ENCODE peak calls at places on chromosomes 16 and 17, in five cellular contexts. T, K, Z, G and U are unnamed samples.

GRCh38 chr16:11181889-11182279 is 74.1 kb downstream of the SOCS1 start:
- DNase-seq in G (no peak), Z (peak), K (peak), T (peak), U (no peak)

GRCh38 chr17:80837711-80838110 is 153.9 kb upstream of the CHMP6 start:
- DNase-seq in Z (no peak), T (no peak), K (no peak), G (no peak), U (no peak)

GRCh38 chr17:8384801-8385335 is 1.9 kb upstream of the RPL26 start:
- DNase-seq in T (no peak), G (peak), K (peak), Z (no peak), U (peak)

GRCh38 chr16:86100205-86101134 is 201.5 kb downstream of the IRF8 start:
- DNase-seq in T (no peak), G (no peak), K (no peak), Z (no peak), U (no peak)

GRCh38 chr17:10398352-10398751 is 23.4 kb downstream of the MYH8 start:
- DNase-seq in K (no peak), T (no peak), G (no peak), Z (peak), U (no peak)

GRCh38 chr16:54050281-54051210 is 236.0 kb downstream of the IRX3 start:
- DNase-seq in G (no peak), K (no peak), Z (no peak), T (no peak), U (no peak)

GRCh38 chr17:75250009-75250471 is 11.4 kb downstream of the GGA3 start:
- DNase-seq in Z (no peak), T (no peak), G (peak), K (peak), U (no peak)

GRCh38 chr17:7875804-7876203 is 12.8 kb upstream of the CHD3 start:
- DNase-seq in T (no peak), K (no peak), Z (no peak), G (no peak), U (no peak)

GRCh38 chr17:38906429-38907172 is 18.8 kb upstream of the LASP1NB start:
- DNase-seq in Z (no peak), G (peak), K (peak), T (no peak), U (no peak)

GRCh38 chr17:16040710-16041251 is 41.2 kb downstream of the TTC19 start:
- DNase-seq in Z (peak), T (no peak), K (peak), G (peak), U (peak)

GRCh38 chr16:20740007-20740883 is 1.4 kb downstream of the THUMPD1 start:
- DNase-seq in G (peak), Z (no peak), K (peak), T (no peak), U (no peak)

GRCh38 chr16:69393898-69394849 is 8.4 kb upstream of the TERF2 start:
- DNase-seq in Z (no peak), K (no peak), G (no peak), T (no peak), U (no peak)

GRCh38 chr17:71360301-71360700 is 760.5 kb upstream of the SOX9 start:
- DNase-seq in T (no peak), Z (no peak), G (no peak), K (peak), U (no peak)

GRCh38 chr17:41982026-41982989 is 15.7 kb downstream of the CNP start:
- DNase-seq in Z (no peak), T (no peak), G (peak), K (peak), U (no peak)

GRCh38 chr16:87560428-87561199 is 41.7 kb upstream of the JPH3 start:
- DNase-seq in G (peak), K (peak), Z (peak), T (peak), U (no peak)

GRCh38 chr17:57284984-57285646 is 28.8 kb downstream of the MSI2 start:
- DNase-seq in G (no peak), Z (peak), K (no peak), T (no peak), U (no peak)

GRCh38 chr17:40605301-40605700 is 40.0 kb upstream of the CCR7 start:
- DNase-seq in G (no peak), T (no peak), Z (no peak), K (no peak), U (no peak)

GRCh38 chr16:75341934-75342811 is 90.7 kb upstream of the BCAR1 start:
- DNase-seq in K (peak), T (no peak), Z (no peak), G (peak), U (peak)

GRCh38 chr17:44112284-44113280 is 10.9 kb downstream of the HDAC5 start:
- DNase-seq in Z (peak), T (no peak), K (no peak), G (no peak), U (no peak)

GRCh38 chr16:89863741-89864391 is 9.5 kb upstream of the TCF25 start:
- DNase-seq in Z (peak), T (no peak), K (peak), G (peak), U (no peak)

GRCh38 chr16:50263060-50263909 is 3.1 kb upstream of the ADCY7 start:
- DNase-seq in G (no peak), K (no peak), T (no peak), Z (no peak), U (no peak)

GRCh38 chr17:1953866-1954265 is 71.3 kb downstream of the RTN4RL1 start:
- DNase-seq in T (no peak), K (peak), G (no peak), Z (no peak), U (no peak)

GRCh38 chr16:29991571-29991904 is 3.9 kb downstream of the HIRIP3 start:
- DNase-seq in Z (no peak), G (no peak), T (no peak), K (no peak), U (no peak)

GRCh38 chr16:50025544-50025931 is 513 bp downstream of the CNEP1R1 start:
- DNase-seq in K (no peak), G (peak), T (peak), Z (peak), U (no peak)

GRCh38 chr17:19513897-19514488 is 19.7 kb upstream of the SLC47A1 start:
- DNase-seq in Z (peak), G (peak), K (peak), T (peak), U (no peak)

GRCh38 chr16:83329466-83329865 is 478.3 kb upstream of the HSBP1 start:
- DNase-seq in T (no peak), K (no peak), G (peak), Z (no peak), U (no peak)

GRCh38 chr16:83328936-83329335 is 478.8 kb upstream of the HSBP1 start:
- DNase-seq in K (no peak), Z (no peak), T (no peak), G (peak), U (no peak)

GRCh38 chr16:83335076-83335475 is 472.7 kb upstream of the HSBP1 start:
- DNase-seq in T (no peak), K (no peak), Z (no peak), G (no peak), U (no peak)

DNA sequence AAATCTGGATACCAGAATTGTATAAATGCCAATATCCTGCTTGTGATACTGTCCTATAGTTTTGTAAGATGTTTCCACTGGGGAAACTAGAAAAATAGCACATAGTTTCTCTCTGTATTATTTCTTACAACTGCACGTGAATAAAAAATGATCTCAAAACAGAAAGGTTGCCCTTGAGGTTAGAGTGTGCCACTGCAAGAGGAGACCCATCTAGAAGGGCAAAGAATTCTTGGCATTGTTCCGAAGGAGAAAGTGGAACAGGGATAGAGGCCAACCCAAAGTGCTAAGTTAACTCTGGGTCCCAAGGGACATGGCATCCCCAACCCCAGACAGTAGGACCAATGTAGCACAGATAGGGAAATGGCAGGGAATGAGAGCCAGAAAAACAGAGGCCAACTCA is 477.5 kb upstream of the HSBP1 start:
- DNase-seq in K (no peak), Z (no peak), T (no peak), G (no peak), U (no peak)
- TF ChIP-seq CTCF in K (no peak), Z (no peak), T (no peak), G (no peak), U (no peak)

GRCh38 chr16:22262460-22262859 is 34.7 kb upstream of the POLR3E start:
- DNase-seq in G (peak), Z (no peak), T (no peak), K (peak), U (no peak)

GRCh38 chr16:22255335-22255734 is 41.9 kb upstream of the POLR3E start:
- DNase-seq in G (no peak), K (no peak), Z (no peak), T (no peak), U (no peak)

GRCh38 chr16:22260490-22260889 is 36.7 kb upstream of the POLR3E start:
- DNase-seq in T (no peak), G (no peak), K (no peak), Z (no peak), U (no peak)

GRCh38 chr16:22253272-22253671 is 43.9 kb upstream of the POLR3E start:
- DNase-seq in T (no peak), G (no peak), K (no peak), Z (no peak), U (no peak)

GRCh38 chr16:22257440-22257839 is 39.8 kb upstream of the POLR3E start:
- DNase-seq in K (no peak), G (no peak), Z (no peak), T (no peak), U (no peak)
- TF ChIP-seq CTCF in K (no peak), G (no peak), Z (no peak), T (no peak), U (no peak)

GRCh38 chr17:58329808-58330543 is 1.4 kb upstream of the TSPOAP1 start:
- DNase-seq in K (no peak), Z (no peak), G (no peak), T (no peak), U (no peak)

GRCh38 chr17:58328195-58329034 is at the start of gene TSPOAP1:
- DNase-seq in T (no peak), K (no peak), G (no peak), Z (no peak), U (no peak)

GRCh38 chr17:58330544-58330996 is 2.0 kb upstream of the TSPOAP1 start:
- DNase-seq in K (no peak), Z (no peak), T (no peak), G (no peak), U (no peak)

GRCh38 chr17:58327363-58328194 is 1.0 kb downstream of the TSPOAP1 start:
- DNase-seq in K (no peak), Z (no peak), G (no peak), T (no peak), U (no peak)

GRCh38 chr17:58329035-58329807 is 626 bp upstream of the TSPOAP1 start:
- DNase-seq in G (no peak), K (no peak), T (no peak), Z (no peak), U (no peak)
- TF ChIP-seq CTCF in G (peak), K (peak), T (no peak), Z (no peak), U (peak)

DNA sequence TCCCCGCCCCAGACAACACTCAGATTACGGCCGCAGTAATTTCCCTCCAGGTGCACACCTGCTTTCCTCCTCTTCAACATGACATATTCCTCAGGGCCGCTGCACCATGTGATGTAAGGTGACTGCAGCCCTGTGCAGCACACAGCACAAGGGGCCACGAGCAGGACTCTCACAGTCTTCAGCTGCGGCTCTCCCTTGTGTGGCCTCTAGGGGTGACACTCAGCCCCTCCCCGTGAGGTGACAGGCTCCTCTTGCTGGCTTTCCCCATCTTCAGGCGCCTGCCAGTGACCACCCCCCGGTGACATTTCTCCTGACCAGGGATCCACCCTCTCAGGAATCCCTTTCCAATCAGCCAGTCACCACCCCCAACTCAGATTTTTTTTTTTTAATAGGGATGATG is 31.3 kb upstream of the ABCC3 start:
- DNase-seq in K (no peak), T (no peak), G (no peak), Z (no peak), U (no peak)
- TF ChIP-seq CTCF in K (no peak), T (no peak), G (no peak), Z (no peak), U (no peak)

GRCh38 chr17:12376276-12376675 is 289.4 kb upstream of the MYOCD start:
- DNase-seq in Z (no peak), T (no peak), G (no peak), K (no peak), U (no peak)
- TF ChIP-seq CTCF in Z (no peak), T (no peak), G (no peak), K (no peak), U (no peak)

DNA sequence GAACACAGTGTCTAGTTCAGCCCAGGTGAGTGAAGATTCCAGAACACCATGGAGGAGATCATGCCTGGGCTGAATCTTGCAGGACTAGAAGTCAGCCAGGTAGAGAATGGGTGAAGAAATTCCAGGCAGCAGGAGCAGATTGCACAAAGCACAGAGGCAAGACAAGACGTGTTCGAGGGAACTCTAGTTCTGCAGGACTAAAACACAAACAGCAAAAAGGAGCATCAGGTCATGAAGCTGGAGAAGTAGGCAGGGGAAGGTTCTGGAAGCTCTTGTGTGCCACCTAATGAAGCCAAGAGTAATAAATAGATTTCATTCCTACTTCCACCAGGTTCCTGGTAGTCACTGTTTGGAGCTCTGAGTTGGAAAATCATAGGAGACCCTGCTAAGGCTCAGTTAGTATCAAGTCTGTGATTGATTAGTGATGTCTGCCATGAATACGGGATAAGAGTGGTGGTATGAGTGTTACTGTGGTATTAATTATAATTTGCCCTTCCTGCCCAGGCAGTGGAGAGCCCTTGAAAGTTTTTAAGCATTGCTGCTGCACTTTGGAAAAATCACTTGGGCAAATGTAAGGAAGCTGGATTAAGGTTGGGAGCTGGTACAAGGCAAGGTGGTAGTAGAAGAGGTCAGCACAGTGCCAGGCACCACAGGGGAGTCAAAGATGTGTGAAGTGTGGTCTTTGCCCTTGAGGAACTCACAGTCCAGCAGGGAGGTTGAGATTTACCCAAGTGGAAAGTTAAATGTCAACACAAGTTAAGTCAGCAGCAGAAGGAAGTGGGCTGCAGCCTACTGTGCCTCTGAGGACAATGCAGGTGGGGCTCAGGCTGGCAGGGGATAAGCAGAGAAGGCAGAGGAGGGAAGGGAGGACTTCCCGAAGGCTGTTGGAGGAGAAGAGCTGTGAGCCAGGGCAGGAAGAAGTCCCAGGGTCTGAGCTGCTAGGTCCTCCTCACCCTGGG is 13.5 kb upstream of the FOXN1 start:
- DNase-seq in T (no peak), K (no peak), G (peak), Z (no peak), U (no peak)
- TF ChIP-seq CTCF in T (no peak), K (no peak), G (no peak), Z (no peak), U (peak)

GRCh38 chr17:82668024-82668630 is 19.9 kb upstream of the WDR45B start:
- DNase-seq in T (no peak), G (no peak), K (no peak), Z (no peak), U (no peak)

GRCh38 chr17:82666931-82667667 is 18.9 kb upstream of the WDR45B start:
- DNase-seq in Z (no peak), T (no peak), G (no peak), K (no peak), U (no peak)

GRCh38 chr17:82670661-82671060 is 22.4 kb upstream of the WDR45B start:
- DNase-seq in T (no peak), K (no peak), Z (no peak), G (no peak), U (no peak)

GRCh38 chr17:82667668-82668000 is 19.4 kb upstream of the WDR45B start:
- DNase-seq in T (no peak), Z (no peak), G (no peak), K (no peak), U (no peak)

GRCh38 chr17:82668631-82669099 is 20.4 kb upstream of the WDR45B start:
- DNase-seq in Z (peak), T (no peak), G (no peak), K (peak), U (no peak)
- TF ChIP-seq CTCF in Z (peak), T (no peak), G (no peak), K (peak), U (peak)

GRCh38 chr16:84229421-84229820 is 10.4 kb downstream of the KCNG4 start:
- DNase-seq in G (no peak), Z (no peak), T (no peak), K (no peak), U (no peak)

GRCh38 chr16:84234656-84235285 is 5.0 kb downstream of the KCNG4 start:
- DNase-seq in T (no peak), Z (peak), G (peak), K (no peak), U (no peak)

GRCh38 chr16:84233748-84234147 is 6.1 kb downstream of the KCNG4 start:
- DNase-seq in K (no peak), T (no peak), G (no peak), Z (no peak), U (no peak)

GRCh38 chr16:84232969-84233368 is 6.8 kb downstream of the KCNG4 start:
- DNase-seq in K (no peak), G (no peak), T (no peak), Z (no peak), U (no peak)

GRCh38 chr16:84232060-84232459 is 7.8 kb downstream of the KCNG4 start:
- DNase-seq in T (no peak), Z (no peak), G (no peak), K (no peak), U (no peak)
- TF ChIP-seq CTCF in T (no peak), Z (no peak), G (no peak), K (no peak), U (no peak)

GRCh38 chr16:67280090-67281015 is 1.0 kb downstream of the PLEKHG4 start:
- DNase-seq in T (no peak), K (no peak), G (no peak), Z (no peak), U (no peak)

GRCh38 chr16:67277294-67277998 is 1.9 kb upstream of the PLEKHG4 start:
- DNase-seq in T (peak), K (peak), G (peak), Z (no peak), U (peak)

GRCh38 chr16:67279296-67280089 is at the start of gene PLEKHG4:
- DNase-seq in T (peak), G (peak), K (peak), Z (peak), U (no peak)

GRCh38 chr16:67277999-67278772 is 1.1 kb upstream of the PLEKHG4 start:
- DNase-seq in T (no peak), K (peak), Z (peak), G (peak), U (no peak)

GRCh38 chr16:67278773-67279295 is 498 bp upstream of the PLEKHG4 start:
- DNase-seq in G (no peak), Z (peak), K (peak), T (peak), U (no peak)
- TF ChIP-seq CTCF in G (peak), Z (no peak), K (peak), T (no peak), U (no peak)

GRCh38 chr16:9362050-9362449 is 270.6 kb downstream of the HAPSTR1 start:
- DNase-seq in K (no peak), Z (no peak), T (no peak), G (no peak), U (no peak)
- TF ChIP-seq CTCF in K (no peak), Z (no peak), T (no peak), G (no peak), U (no peak)